ENCODE peak calls at places on chromosomes 4 and X, in four cellular contexts. K is psoas muscle, M is A549, Z is endodermal cell. Y is an unnamed sample.

GRCh38 chr4:77156912-77157858 is at the start of gene CCNG2:
- DNase-seq in M (peak; percentile 8), K (peak; percentile 87), Z (peak; percentile 97), Y (peak; percentile 94)

GRCh38 chr4:52545099-52546069 is 113.7 kb downstream of the USP46 start:
- DNase-seq in K (peak; percentile 57), M (peak; percentile 38), Z (peak; percentile 93), Y (peak; percentile 82)

GRCh38 chrX:26845051-26845450 is 618.1 kb downstream of the PPP4R3C start:
- DNase-seq in M (no peak), Z (no peak), K (no peak), Y (no peak)

GRCh38 chrX:152989292-152989658 is 4.6 kb downstream of the PNMA5 start:
- DNase-seq in K (no peak), Z (no peak), M (no peak), Y (no peak)

GRCh38 chrX:15143050-15143824 is 126.6 kb downstream of the ASB9 start:
- DNase-seq in K (no peak), Z (peak; percentile 81), M (peak; percentile 9), Y (no peak)

GRCh38 chr4:32025840-32026459 is 1305.8 kb downstream of the PCDH7 start:
- DNase-seq in Z (peak; percentile 57), K (no peak), M (peak; percentile 18), Y (no peak)

GRCh38 chrX:50905334-50905733 is 5.2 kb upstream of the BMP15 start:
- DNase-seq in M (no peak), K (no peak), Z (peak; percentile 44), Y (no peak)

GRCh38 chr4:87698394-87698793 is 48.3 kb downstream of the DMP1 start:
- DNase-seq in Z (no peak), K (no peak), M (no peak), Y (no peak)

GRCh38 chr4:187021436-187022205 is 298.0 kb upstream of the FAT1 start:
- DNase-seq in M (no peak), K (no peak), Z (no peak), Y (no peak)

GRCh38 chr4:4610672-4611071 is 68.8 kb upstream of the STX18 start:
- DNase-seq in Z (no peak), K (no peak), M (no peak), Y (no peak)

GRCh38 chrX:107204063-107204605 is 2.1 kb downstream of the NUP62CL start:
- DNase-seq in Z (no peak), M (no peak), K (no peak), Y (no peak)

GRCh38 chrX:74449322-74449936 is 28.1 kb downstream of the SLC16A2 start:
- DNase-seq in Z (no peak), M (no peak), K (no peak), Y (no peak)

GRCh38 chr4:134345249-134345648 is 143.7 kb upstream of the PABPC4L start:
- DNase-seq in K (no peak), M (no peak), Z (no peak), Y (no peak)

GRCh38 chr4:37970702-37971101 is 10.5 kb downstream of the PTTG2 start:
- DNase-seq in M (peak; percentile 26), K (peak; percentile 81), Z (peak; percentile 70), Y (peak; percentile 92)

GRCh38 chrX:151151668-151152267 is 24.6 kb upstream of the GPR50 start:
- DNase-seq in K (no peak), Z (peak; percentile 57), M (peak; percentile 29), Y (no peak)

GRCh38 chrX:132090370-132091152 is 37.3 kb downstream of the FRMD7 start:
- DNase-seq in K (no peak), M (no peak), Z (no peak), Y (no peak)

GRCh38 chr4:117400039-117400835 is 314.9 kb upstream of the TRAM1L1 start:
- DNase-seq in Z (no peak), M (no peak), K (no peak), Y (no peak)

GRCh38 chr4:10100734-10101216 is 15.8 kb downstream of the WDR1 start:
- DNase-seq in Z (no peak), K (no peak), M (no peak), Y (peak; percentile 86)

GRCh38 chr4:74374561-74375327 is 9.8 kb downstream of the EREG start:
- DNase-seq in K (no peak), Z (no peak), M (peak; percentile 72), Y (no peak)

GRCh38 chr4:165879581-165879980 is 6.5 kb downstream of the TLL1 start:
- DNase-seq in Z (no peak), M (no peak), K (no peak), Y (no peak)

GRCh38 chrX:150199803-150200202 is 163.3 kb upstream of the MAMLD1 start:
- DNase-seq in M (no peak), K (no peak), Z (no peak), Y (no peak)

GRCh38 chr4:72919937-72920336 is 149.6 kb downstream of the COX18 start:
- DNase-seq in K (no peak), M (no peak), Z (no peak), Y (no peak)

GRCh38 chr4:138158746-138159297 is 83.3 kb downstream of the SLC7A11 start:
- DNase-seq in K (no peak), M (no peak), Z (no peak), Y (no peak)

DNA sequence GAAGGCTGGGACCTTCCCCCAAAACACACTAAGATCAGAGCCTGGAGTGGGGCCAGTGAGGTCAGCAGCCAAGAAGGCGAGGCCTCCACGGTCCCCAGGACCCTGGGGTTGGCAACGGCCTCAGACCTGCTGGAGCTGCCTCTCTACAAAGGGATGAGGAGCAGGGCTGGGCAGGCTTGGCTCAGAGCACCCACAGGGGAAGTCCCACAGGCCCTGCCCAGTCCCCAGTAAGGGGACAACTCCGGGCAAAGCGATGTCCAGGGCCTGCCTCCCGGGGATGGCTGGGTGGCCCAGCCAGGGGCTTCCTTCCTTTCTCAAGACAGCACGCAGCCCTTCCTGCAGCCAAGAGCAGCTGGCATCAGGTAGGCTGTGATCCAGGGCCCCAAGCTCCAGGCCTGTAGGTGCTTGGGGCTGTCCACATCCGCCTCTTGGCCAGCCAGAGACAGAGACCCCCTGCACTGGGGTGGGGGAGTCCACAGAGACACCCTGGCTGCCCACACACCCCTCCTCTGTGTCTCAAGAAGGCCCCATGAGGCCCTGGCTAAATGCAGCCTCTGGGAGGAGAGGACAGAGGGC is 5.7 kb downstream of the MXD4 start:
- DNase-seq in M (no peak), K (peak; percentile 59), Z (no peak), Y (peak; percentile 77)
- H3K4me3 ChIP-seq in M (no peak overlapping the region), K (no peak overlapping the region), Z (no peak overlapping the region), Y (no peak overlapping the region)

GRCh38 chr4:127313767-127314166 is 319.0 kb upstream of the INTU start:
- DNase-seq in M (no peak), Z (no peak), K (no peak), Y (no peak)
- H3K9me3 ChIP-seq in M (no peaks in the 10 kb centered on the region), Z (peaks cover 23% of the 10 kb centered on the region), K (no peaks in the 10 kb centered on the region), Y (no peaks in the 10 kb centered on the region)

GRCh38 chr4:57305836-57306235 is 195.7 kb upstream of the IGFBP7 start:
- DNase-seq in Z (no peak), K (no peak), M (no peak), Y (no peak)
- H3K27ac ChIP-seq in Z (no peak overlapping the region), K (no peak overlapping the region), M (no peak overlapping the region), Y (no peak overlapping the region)

GRCh38 chr4:39353478-39354177 is 12.5 kb downstream of the RFC1 start:
- DNase-seq in M (no peak), Z (no peak), K (no peak), Y (no peak)
- H3K4me3 ChIP-seq in M (peak overlapping the region; percentile 38), Z (no peak overlapping the region), K (peak overlapping the region; percentile 47), Y (peak overlapping the region; percentile 54)

GRCh38 chr4:100084892-100085291 is 105.4 kb downstream of the DDIT4L start:
- DNase-seq in M (no peak), K (no peak), Z (no peak), Y (no peak)
- H3K9me3 ChIP-seq in M (no peaks in the 10 kb centered on the region), K (no peaks in the 10 kb centered on the region), Z (no peaks in the 10 kb centered on the region), Y (no peaks in the 10 kb centered on the region)

DNA sequence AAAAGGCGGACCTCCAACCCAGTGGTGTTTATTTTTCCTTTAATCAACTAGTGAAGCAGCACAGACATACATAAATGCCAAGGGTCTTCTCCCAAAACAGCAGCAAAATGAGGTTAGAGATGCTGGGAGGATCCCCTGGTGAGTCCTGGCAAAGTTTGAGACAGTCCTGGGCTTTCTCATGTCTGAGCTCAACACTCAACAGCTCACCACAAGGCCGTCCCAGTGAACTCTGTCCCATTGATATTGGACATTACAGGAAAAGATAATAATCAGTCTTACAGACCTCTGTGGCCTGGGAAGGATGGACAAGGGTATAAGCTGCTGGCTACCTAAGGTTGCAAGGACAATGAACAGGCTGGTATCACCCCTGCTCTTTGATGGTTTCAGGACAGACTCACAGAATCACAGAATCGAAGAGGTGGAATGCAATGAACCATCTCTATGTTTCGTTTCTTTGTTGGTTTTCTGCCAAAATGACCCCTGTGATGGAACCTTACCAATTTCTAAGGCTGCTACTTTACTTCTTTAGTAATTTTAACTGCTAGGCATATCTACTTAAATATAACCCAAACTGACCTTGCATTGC is 551.8 kb downstream of the RAB28 start:
- DNase-seq in K (no peak), M (no peak), Z (no peak), Y (no peak)
- H3K27ac ChIP-seq in K (no peak overlapping the region), M (no peak overlapping the region), Z (no peak overlapping the region), Y (no peak overlapping the region)

GRCh38 chr4:139734201-139734874 is 68.7 kb downstream of the MGST2 start:
- DNase-seq in M (no peak), K (no peak), Z (no peak), Y (no peak)
- H3K4me3 ChIP-seq in M (no peak overlapping the region), K (peak overlapping the region; percentile 68), Z (peak overlapping the region; percentile 32), Y (peak overlapping the region; percentile 57)